ENCODE peak calls at places on chromosomes 6 and 20, in five cellular contexts. V is breast epithelium, R is astrocyte, N is GM06990, O is lower lobe of right lung. P is an unnamed sample.

GRCh38 chr6:142934599-142934998 is 10.4 kb downstream of the HIVEP2 start:
- DNase-seq in R (no peak), N (no peak), O (no peak), V (no peak), P (no peak)

GRCh38 chr6:20789162-20789561 is 254.9 kb downstream of the CDKAL1 start:
- DNase-seq in O (no peak), N (no peak), V (no peak), R (no peak), P (no peak)

GRCh38 chr6:40809627-40810026 is 222.5 kb upstream of the LRFN2 start:
- DNase-seq in R (no peak), V (no peak), O (no peak), N (no peak), P (no peak)

GRCh38 chr20:10763117-10763516 is 89.3 kb upstream of the JAG1 start:
- DNase-seq in R (no peak), V (no peak), O (no peak), N (no peak), P (no peak)

GRCh38 chr6:53979468-53980067 is 131.7 kb upstream of the MLIP start:
- DNase-seq in V (no peak), R (peak), O (no peak), N (no peak), P (no peak)

GRCh38 chr6:10382728-10383127 is 32.1 kb downstream of the TFAP2A start:
- DNase-seq in N (no peak), V (no peak), R (no peak), O (no peak), P (no peak)

GRCh38 chr20:1830240-1830639 is 65.0 kb upstream of the SIRPA start:
- DNase-seq in N (no peak), O (no peak), R (peak), V (no peak), P (peak)

GRCh38 chr20:15113374-15113773 is 776.0 kb upstream of the FLRT3 start:
- DNase-seq in V (no peak), R (no peak), O (no peak), N (no peak), P (no peak)

GRCh38 chr6:107740496-107741190 is 83.5 kb downstream of the SCML4 start:
- DNase-seq in R (no peak), V (no peak), O (no peak), N (peak), P (no peak)

GRCh38 chr6:17473554-17473953 is 80.2 kb downstream of the CAP2 start:
- DNase-seq in N (no peak), R (no peak), O (no peak), V (no peak), P (no peak)

GRCh38 chr6:88913471-88913870 is 49.9 kb downstream of the RNGTT start:
- DNase-seq in O (no peak), V (no peak), N (no peak), R (no peak), P (no peak)

GRCh38 chr20:1462001-1462400 is 4.6 kb downstream of the NSFL1C start:
- DNase-seq in N (no peak), O (no peak), R (no peak), V (no peak), P (no peak)

GRCh38 chr6:68196645-68197044 is 438.4 kb upstream of the ADGRB3 start:
- DNase-seq in V (no peak), R (peak), O (no peak), N (no peak), P (peak)

GRCh38 chr20:48574383-48574782 is 253.4 kb downstream of the PREX1 start:
- DNase-seq in N (no peak), V (no peak), R (no peak), O (no peak), P (peak)

GRCh38 chr20:48995599-48995998 is 50.5 kb upstream of the CSE1L start:
- DNase-seq in V (no peak), N (no peak), O (no peak), R (no peak), P (no peak)

GRCh38 chr6:10528170-10528981 is 7.2 kb downstream of the GCNT2 start:
- DNase-seq in N (peak), R (peak), O (no peak), V (no peak), P (no peak)

GRCh38 chr6:166636191-166636938 is 9.3 kb upstream of the RPS6KA2 start:
- DNase-seq in R (no peak), N (no peak), V (no peak), O (no peak), P (no peak)

GRCh38 chr20:10171864-10172751 is 46.5 kb upstream of the SNAP25 start:
- DNase-seq in V (no peak), O (peak), R (peak), N (peak), P (peak)

GRCh38 chr6:108116781-108117426 is 42.4 kb upstream of the OSTM1 start:
- DNase-seq in R (no peak), O (no peak), N (no peak), V (no peak), P (no peak)

GRCh38 chr6:80214436-80215022 is 108.1 kb downstream of the BCKDHB start:
- DNase-seq in R (peak), N (no peak), O (no peak), V (no peak), P (peak)

GRCh38 chr6:118968416-118968815 is 33.5 kb upstream of the MCM9 start:
- DNase-seq in O (no peak), N (no peak), V (no peak), R (no peak), P (no peak)

GRCh38 chr20:51221791-51222408 is 199.0 kb upstream of the KCNG1 start:
- DNase-seq in V (no peak), N (no peak), R (no peak), O (no peak), P (no peak)

GRCh38 chr6:16735014-16735413 is 26.2 kb downstream of the ATXN1 start:
- DNase-seq in N (no peak), V (no peak), R (no peak), O (no peak), P (peak)

GRCh38 chr20:16551601-16552419 is 21.4 kb downstream of the KIF16B start:
- DNase-seq in N (no peak), R (no peak), O (no peak), V (no peak), P (no peak)

GRCh38 chr6:45483501-45483900 is 105.8 kb upstream of the SUPT3H start:
- DNase-seq in O (no peak), R (peak), V (no peak), N (no peak), P (no peak)

GRCh38 chr6:27293436-27294152 is 18.5 kb downstream of the POM121L2 start:
- DNase-seq in V (no peak), R (peak), O (no peak), N (no peak), P (no peak)

GRCh38 chr6:57027301-57027700 is 19.2 kb upstream of the KIAA1586 start:
- DNase-seq in V (no peak), N (no peak), O (no peak), R (no peak), P (no peak)

GRCh38 chr20:4656491-4656890 is 65.2 kb upstream of the PRND start:
- DNase-seq in R (no peak), V (no peak), O (no peak), N (no peak), P (no peak)

GRCh38 chr6:29146154-29146553 is 24.6 kb upstream of the OR2J2 start:
- DNase-seq in O (no peak), R (no peak), N (no peak), V (no peak), P (no peak)

GRCh38 chr20:14544688-14545087 is 207.3 kb upstream of the FLRT3 start:
- DNase-seq in R (no peak), O (no peak), N (no peak), V (no peak), P (no peak)

GRCh38 chr20:58017237-58017969 is 211.1 kb downstream of the ANKRD60 start:
- DNase-seq in O (no peak), N (no peak), V (peak), R (peak), P (no peak)

GRCh38 chr20:59082077-59082740 is 39.6 kb upstream of the PRELID3B start:
- DNase-seq in R (peak), O (no peak), N (no peak), V (no peak), P (no peak)

GRCh38 chr6:188821-189655 is 103.2 kb upstream of the DUSP22 start:
- DNase-seq in O (peak), V (peak), N (peak), R (peak), P (peak)

GRCh38 chr6:11307226-11307625 is 74.8 kb upstream of the NEDD9 start:
- DNase-seq in V (no peak), N (no peak), R (no peak), O (no peak), P (no peak)

GRCh38 chr6:33744895-33745546 is 1.7 kb downstream of the IP6K3 start:
- DNase-seq in O (no peak), V (no peak), N (no peak), R (no peak), P (peak)

GRCh38 chr6:64330694-64331309 is 695.2 kb downstream of the PHF3 start:
- DNase-seq in N (no peak), R (peak), V (peak), O (peak), P (peak)

GRCh38 chr6:67450641-67451040 is 1184.4 kb upstream of the ADGRB3 start:
- DNase-seq in R (no peak), V (no peak), O (no peak), N (no peak), P (no peak)

GRCh38 chr6:149834513-149835481 is 29.4 kb downstream of the LRP11 start:
- DNase-seq in O (no peak), V (no peak), N (no peak), R (peak), P (peak)

GRCh38 chr20:19913927-19914614 is 103.1 kb upstream of the NAA20 start:
- DNase-seq in O (no peak), R (peak), N (peak), V (no peak), P (no peak)

GRCh38 chr20:13995841-13996240 is 525 bp downstream of the MACROD2 start:
- DNase-seq in N (peak), O (peak), R (no peak), V (no peak), P (peak)

GRCh38 chr6:30886897-30887255 is 2.6 kb downstream of the DDR1 start:
- DNase-seq in N (no peak), V (no peak), O (no peak), R (no peak), P (no peak)
- TF ChIP-seq CTCF in N (no peak), V (no peak), O (no peak), R (no peak), P (no peak)

DNA sequence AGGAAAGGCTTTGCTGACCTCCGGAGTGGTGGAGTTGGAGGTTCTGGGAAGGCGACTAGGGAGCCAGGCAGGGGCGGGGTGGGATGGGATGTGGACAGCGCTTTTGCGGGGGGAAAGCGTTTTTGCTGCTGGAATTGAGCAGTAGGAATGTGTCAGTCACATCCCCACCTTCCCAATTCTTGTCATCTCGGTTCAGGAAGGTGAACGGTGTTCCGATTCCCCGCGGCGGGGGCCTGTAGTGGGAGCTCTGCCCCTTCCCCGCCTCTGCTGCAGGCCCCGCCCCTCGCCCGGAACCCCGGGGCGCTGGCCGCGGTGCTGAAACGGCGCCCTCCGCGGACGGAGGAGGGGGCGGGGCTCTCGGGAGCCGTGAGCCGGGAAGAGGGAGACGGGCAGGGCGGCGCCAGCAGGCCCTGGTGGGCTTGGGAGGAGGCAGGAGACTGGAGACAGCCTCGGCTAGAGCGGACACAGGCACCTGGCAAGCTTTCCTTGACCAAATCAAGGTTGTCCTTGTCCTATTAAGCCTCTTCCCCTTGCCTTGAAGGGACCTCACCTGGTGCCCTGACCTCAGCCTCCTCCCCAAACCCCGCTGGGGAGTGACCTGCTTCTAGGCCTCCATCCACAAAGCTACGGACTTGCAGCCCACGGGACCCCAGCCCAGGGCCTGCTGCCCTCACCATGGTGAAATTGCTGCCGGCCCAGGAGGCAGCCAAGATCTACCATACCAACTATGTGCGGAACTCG is at the start of gene LHFPL5:
- DNase-seq in O (peak), V (no peak), R (no peak), N (no peak), P (peak)
- H3K4me3 ChIP-seq in O (no peak), V (no peak), R (peak), N (no peak), P (peak)

GRCh38 chr6:91271807-91272206 is 684.9 kb upstream of the MAP3K7 start:
- DNase-seq in V (no peak), N (no peak), O (no peak), R (no peak), P (no peak)

GRCh38 chr6:91278416-91278815 is 691.5 kb upstream of the MAP3K7 start:
- DNase-seq in N (no peak), R (no peak), O (no peak), V (no peak), P (peak)

GRCh38 chr6:91273729-91274128 is 686.9 kb upstream of the MAP3K7 start:
- DNase-seq in V (no peak), O (no peak), N (no peak), R (no peak), P (no peak)

DNA sequence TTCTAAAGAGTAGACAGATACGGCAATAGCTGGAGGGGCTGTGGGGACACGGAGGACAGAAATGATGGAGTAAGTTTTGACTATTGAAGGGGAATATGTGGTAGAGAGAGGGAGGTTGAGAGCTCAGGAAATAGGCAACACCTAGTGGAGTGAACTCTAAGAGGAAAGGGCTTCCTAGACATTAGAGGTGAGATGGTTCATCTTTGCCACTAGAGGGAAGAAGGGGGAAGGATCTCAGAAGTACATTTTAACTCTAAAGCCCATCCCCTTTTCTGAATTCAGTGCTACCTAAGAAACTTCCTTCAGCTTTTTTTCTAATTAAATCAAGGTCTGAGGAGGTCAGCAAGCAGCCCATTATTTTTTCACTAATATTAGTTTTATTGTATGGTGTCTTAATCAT is 689.4 kb upstream of the MAP3K7 start:
- DNase-seq in V (no peak), N (no peak), O (no peak), R (peak), P (no peak)
- TF ChIP-seq CTCF in V (no peak), N (no peak), O (no peak), R (peak), P (peak)

GRCh38 chr20:41078329-41078728 is 49.7 kb downstream of the TOP1 start:
- DNase-seq in V (no peak), O (no peak), R (peak), N (no peak), P (no peak)

GRCh38 chr20:41076776-41077175 is 48.2 kb downstream of the TOP1 start:
- DNase-seq in R (no peak), O (no peak), V (no peak), N (no peak), P (no peak)

GRCh38 chr20:41074441-41074840 is 45.8 kb downstream of the TOP1 start:
- DNase-seq in N (no peak), R (no peak), V (no peak), O (no peak), P (no peak)

GRCh38 chr20:41072099-41072798 is 43.6 kb downstream of the TOP1 start:
- DNase-seq in R (peak), N (no peak), V (no peak), O (no peak), P (no peak)

DNA sequence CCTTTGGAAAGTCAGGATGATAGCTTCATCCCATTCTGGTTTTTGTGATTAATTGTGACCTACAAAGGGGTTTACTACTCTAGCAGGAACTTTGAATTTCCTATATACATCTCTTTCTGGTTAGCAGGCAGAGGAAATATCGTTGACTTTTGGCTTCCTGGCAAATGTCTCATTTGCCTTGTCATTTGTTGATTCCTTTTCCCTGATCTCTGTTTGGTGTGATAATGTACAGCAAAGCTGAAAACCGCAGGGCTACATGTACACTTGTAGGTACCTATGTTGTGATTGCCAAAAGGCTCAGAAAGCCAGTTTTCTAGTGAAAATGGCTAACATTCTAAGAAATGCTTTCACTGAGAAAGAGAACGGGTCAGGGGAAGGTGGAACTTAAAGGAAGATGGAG is 44.3 kb downstream of the TOP1 start:
- DNase-seq in R (no peak), V (no peak), N (no peak), O (no peak), P (no peak)
- H3K4me3 ChIP-seq in R (no peak), V (no peak), N (no peak), O (no peak), P (no peak)

DNA sequence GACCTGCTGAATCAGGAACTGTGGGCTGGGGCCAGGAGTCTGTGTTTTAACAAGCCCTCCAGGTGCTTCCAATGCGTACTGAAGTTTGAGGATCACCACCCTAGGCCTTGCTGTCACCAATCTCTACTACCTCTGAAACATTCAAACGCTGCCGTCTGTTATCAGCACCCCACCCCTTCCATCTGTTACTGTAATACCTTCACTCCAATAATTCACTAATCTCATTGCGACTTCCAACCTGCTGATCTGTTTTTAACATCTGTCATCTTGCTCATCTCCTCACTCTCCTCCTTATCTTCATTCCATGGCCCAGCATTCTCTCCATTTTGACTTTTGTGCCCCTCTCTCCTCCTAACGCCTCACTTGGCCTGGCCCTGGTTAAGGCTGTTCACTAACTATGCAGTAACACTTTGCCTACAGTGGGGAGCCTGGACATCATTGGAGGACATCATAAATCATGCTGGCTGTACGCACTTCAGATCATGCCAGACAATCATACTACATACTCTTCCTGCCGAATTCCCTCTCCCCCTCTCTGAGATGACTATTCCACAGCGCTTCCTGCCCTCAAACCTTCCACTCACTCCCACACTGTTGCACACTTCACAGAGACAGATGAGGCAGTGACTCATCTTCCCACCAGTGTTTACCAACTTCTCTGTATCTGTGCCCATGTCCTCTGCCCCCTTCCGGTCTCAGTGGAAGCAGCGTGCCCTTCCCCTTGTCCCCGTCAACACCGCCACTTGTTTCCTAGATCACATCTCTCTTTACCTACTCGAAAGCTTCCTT is 3.0 kb upstream of the GUCA1B start:
- DNase-seq in V (no peak), R (peak), N (no peak), O (no peak), P (peak)
- TF ChIP-seq CTCF in V (no peak), R (no peak), N (no peak), O (no peak), P (peak)

DNA sequence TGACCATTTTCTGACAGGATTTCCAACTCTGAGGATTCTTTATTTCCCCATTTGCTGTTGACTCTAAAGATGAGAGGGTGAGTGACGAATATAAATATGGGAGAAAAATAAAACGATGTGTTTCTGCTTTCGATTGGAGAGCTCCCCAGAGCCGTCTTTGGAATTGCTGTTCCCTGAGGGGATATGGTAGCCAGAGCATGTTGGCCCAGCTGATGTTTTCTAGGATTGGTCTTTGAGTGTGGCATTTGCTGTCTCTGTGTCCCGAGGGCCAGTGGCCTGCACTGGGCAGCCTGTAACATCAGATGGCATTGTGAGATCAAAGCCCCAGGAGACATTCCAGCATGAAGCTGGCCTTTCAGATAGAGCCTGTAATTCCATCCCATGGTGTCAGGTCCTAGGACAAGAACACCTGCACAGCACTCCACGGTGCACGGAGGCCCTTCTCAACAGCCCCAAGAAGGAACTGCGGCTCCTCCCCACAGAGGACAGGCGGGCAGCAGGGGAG is 26.7 kb downstream of the PKIG start:
- DNase-seq in R (no peak), V (no peak), O (no peak), N (no peak), P (no peak)
- H3K4me3 ChIP-seq in R (no peak), V (no peak), O (no peak), N (no peak), P (no peak)

GRCh38 chr6:145924600-145924999 is 39.6 kb downstream of the SHPRH start:
- DNase-seq in V (no peak), O (no peak), R (no peak), N (no peak), P (no peak)

GRCh38 chr6:145929037-145929633 is 35.0 kb downstream of the SHPRH start:
- DNase-seq in N (no peak), V (no peak), R (peak), O (no peak), P (no peak)
- TF ChIP-seq CTCF in N (peak), V (peak), R (peak), O (peak), P (peak)